ENCODE peak calls at places on chromosomes 1 and 21, in four cellular contexts. B is SK-N-SH, X is H1, E is K562. D is an unnamed sample.
A peak's percentile ranks its signal among the peaks of the same experiment; 100 is the strongest.

GRCh38 chr1:179865377-179865776 is 12.2 kb downstream of the TOR1AIP2 start:
- DNase-seq in B (no peak), X (no peak), E (no peak), D (no peak)

GRCh38 chr1:230328342-230329015 is 97.7 kb downstream of the PGBD5 start:
- DNase-seq in B (no peak), X (no peak), E (no peak), D (no peak)

GRCh38 chr21:22364163-22364562 is 1366.0 kb downstream of the NCAM2 start:
- DNase-seq in B (no peak), X (no peak), E (no peak), D (no peak)

GRCh38 chr1:114510235-114511047 is 562 bp downstream of the TRIM33 start:
- DNase-seq in B (peak; percentile 78), X (no peak), E (peak; percentile 89), D (peak; percentile 50)

GRCh38 chr21:33401617-33401967 is 1.6 kb upstream of the IFNGR2 start:
- DNase-seq in B (no peak), X (no peak), E (no peak), D (no peak)

GRCh38 chr1:206714331-206715058 is 29.8 kb downstream of the MAPKAPK2 start:
- DNase-seq in B (no peak), X (no peak), E (no peak), D (no peak)

GRCh38 chr1:201125805-201126204 is 1.2 kb downstream of the ASCL5 start:
- DNase-seq in B (no peak), X (no peak), E (no peak), D (no peak)

GRCh38 chr1:248825573-248825908 is 174 bp downstream of the SH3BP5L start:
- DNase-seq in B (no peak), X (no peak), E (peak; percentile 49), D (no peak)

GRCh38 chr1:156086256-156086662 is 4.0 kb upstream of the MEX3A start:
- DNase-seq in B (no peak), X (no peak), E (no peak), D (no peak)

GRCh38 chr1:204088596-204088995 is 15.7 kb downstream of the SOX13 start:
- DNase-seq in B (no peak), X (no peak), E (no peak), D (no peak)

DNA sequence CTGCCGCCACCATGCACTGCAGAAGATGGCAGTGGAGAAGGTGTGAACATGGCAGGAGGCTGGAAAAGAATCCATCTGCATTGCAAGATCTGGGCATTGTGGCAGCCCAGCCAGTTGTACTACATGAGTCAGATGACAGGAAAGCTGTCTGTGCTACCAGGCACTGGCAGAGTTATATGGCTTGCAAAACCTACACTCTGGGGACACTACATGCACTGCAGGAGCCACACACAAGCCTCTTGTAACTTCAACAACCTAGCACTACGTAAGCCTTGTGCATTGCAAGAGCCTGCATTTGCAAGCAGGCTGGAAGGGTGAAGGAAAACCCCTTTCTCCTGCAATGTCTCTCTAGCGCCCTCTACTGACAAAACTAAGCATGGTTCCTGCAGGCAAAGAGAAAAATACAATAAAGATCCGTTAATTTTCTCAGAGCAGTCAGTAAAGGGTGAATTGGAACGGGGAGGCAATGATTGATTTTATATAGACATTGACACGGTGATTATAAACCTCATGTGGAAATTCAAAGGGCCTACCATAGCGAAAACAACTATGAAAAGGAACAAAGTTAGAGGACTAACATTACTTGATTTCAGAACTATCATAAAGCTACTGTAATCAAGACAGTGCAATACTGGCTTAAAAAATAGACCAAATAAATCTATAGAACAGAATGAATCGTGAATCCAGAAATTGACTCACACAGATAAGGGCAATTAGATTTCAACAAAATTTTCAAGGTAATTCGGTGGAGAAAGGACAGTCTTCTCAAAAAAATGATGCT is 26.2 kb upstream of the DYNLT5 start:
- DNase-seq in B (peak; percentile 45), X (peak; percentile 31), E (peak; percentile 73), D (peak; percentile 56)
- TF ChIP-seq TEAD4 in B (no peak), X (no peak), E (no peak), D (no peak)

GRCh38 chr1:235818632-235819136 is 48.0 kb downstream of the LYST start:
- DNase-seq in B (no peak), X (no peak), E (no peak), D (no peak)
- TF ChIP-seq TEAD4 in B (no peak), X (no peak), E (no peak), D (no peak)

GRCh38 chr1:6140413-6140812 is 39.7 kb downstream of the CHD5 start:
- DNase-seq in B (no peak), X (no peak), E (no peak), D (peak; percentile 1)

GRCh38 chr1:6142036-6142621 is 38.0 kb downstream of the CHD5 start:
- DNase-seq in B (no peak), X (no peak), E (no peak), D (no peak)

GRCh38 chr1:6142734-6143133 is 37.4 kb downstream of the CHD5 start:
- DNase-seq in B (no peak), X (no peak), E (no peak), D (no peak)

GRCh38 chr1:6143392-6143791 is 36.7 kb downstream of the CHD5 start:
- DNase-seq in B (no peak), X (no peak), E (no peak), D (no peak)

DNA sequence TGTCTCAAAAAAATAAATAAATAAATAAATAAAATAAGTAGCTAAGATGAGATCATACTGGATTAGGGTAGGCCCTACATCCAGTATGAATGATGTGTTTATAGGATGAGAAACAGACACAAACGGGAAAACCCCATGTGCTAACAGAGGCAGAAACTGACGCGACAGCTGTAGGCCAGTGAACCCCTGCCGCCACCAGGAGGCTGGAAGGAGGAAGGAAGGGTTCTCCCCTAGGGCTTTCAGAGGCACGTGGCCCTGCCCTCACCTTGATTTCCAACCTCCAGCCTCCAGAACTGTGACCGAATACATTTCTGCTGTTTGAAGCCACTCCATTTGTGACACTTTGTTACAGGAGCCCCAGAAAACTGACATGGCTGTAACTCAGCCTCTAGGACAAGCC is 38.5 kb downstream of the CHD5 start:
- DNase-seq in B (no peak), X (no peak), E (peak; percentile 69), D (peak; percentile 65)
- TF ChIP-seq TEAD4 in B (no peak), X (no peak), E (no peak), D (no peak)

GRCh38 chr21:41361053-41361785 is 608 bp upstream of the MX2 start:
- DNase-seq in B (no peak), X (no peak), E (no peak), D (no peak)
- TF ChIP-seq TEAD4 in B (no peak), X (no peak), E (no peak), D (no peak)

D was measured in WTC11.